ENCODE peak calls at places on chromosome 3, in ten cellular contexts. One of them, this sample, is unnamed. For H3K9me3, the result is how much of the 10 kb centered on the place peaks cover.

GRCh38 chr3:157611176-157611575 is 108.0 kb upstream of the VEPH1 start:
- DNase-seq in ovary: no peak
- DNase-seq in heart left ventricle: no peak
- DNase-seq in adrenal gland: no peak
- DNase-seq in A549: no peak
- DNase-seq in thyroid gland: no peak
- DNase-seq in HCT116: no peak
- DNase-seq in esophagus squamous epithelium: no peak
- DNase-seq in sigmoid colon: no peak
- DNase-seq in stomach: no peak
- DNase-seq in this sample: no peak

GRCh38 chr3:11385329-11385728 is 113.1 kb downstream of the ATG7 start:
- DNase-seq in esophagus squamous epithelium: no peak
- DNase-seq in heart left ventricle: no peak
- DNase-seq in sigmoid colon: no peak
- DNase-seq in HCT116: no peak
- DNase-seq in A549: no peak
- DNase-seq in adrenal gland: no peak
- DNase-seq in thyroid gland: no peak
- DNase-seq in stomach: no peak
- DNase-seq in ovary: no peak
- DNase-seq in this sample: no peak

GRCh38 chr3:196966526-196967401 is 1.9 kb downstream of the PIGZ start:
- DNase-seq in A549: no peak
- DNase-seq in heart left ventricle: no peak
- DNase-seq in ovary: no peak
- DNase-seq in thyroid gland: no peak
- DNase-seq in stomach: no peak
- DNase-seq in esophagus squamous epithelium: no peak
- DNase-seq in adrenal gland: no peak
- DNase-seq in sigmoid colon: no peak
- DNase-seq in HCT116: no peak
- DNase-seq in this sample: no peak

GRCh38 chr3:70868561-70868960 is 556.1 kb upstream of the MDFIC2 start:
- DNase-seq in A549: no peak
- DNase-seq in ovary: no peak
- DNase-seq in adrenal gland: no peak
- DNase-seq in stomach: no peak
- DNase-seq in esophagus squamous epithelium: no peak
- DNase-seq in HCT116: no peak
- DNase-seq in sigmoid colon: no peak
- DNase-seq in heart left ventricle: no peak
- DNase-seq in thyroid gland: no peak
- DNase-seq in this sample: no peak

GRCh38 chr3:122941233-122942206 is 86.0 kb downstream of the SEMA5B start:
- DNase-seq in esophagus squamous epithelium: no peak
- DNase-seq in A549: no peak
- DNase-seq in heart left ventricle: no peak
- DNase-seq in HCT116: no peak
- DNase-seq in adrenal gland: no peak
- DNase-seq in stomach: no peak
- DNase-seq in ovary: no peak
- DNase-seq in thyroid gland: no peak
- DNase-seq in sigmoid colon: no peak
- DNase-seq in this sample: no peak

GRCh38 chr3:56887402-56888025 is 85.8 kb upstream of the ARHGEF3 start:
- DNase-seq in sigmoid colon: no peak
- DNase-seq in HCT116: no peak
- DNase-seq in ovary: no peak
- DNase-seq in adrenal gland: no peak
- DNase-seq in thyroid gland: peak
- DNase-seq in A549: no peak
- DNase-seq in stomach: no peak
- DNase-seq in heart left ventricle: no peak
- DNase-seq in esophagus squamous epithelium: no peak
- DNase-seq in this sample: no peak

GRCh38 chr3:106176734-106177133 is 307.9 kb upstream of the CBLB start:
- DNase-seq in adrenal gland: no peak
- DNase-seq in stomach: no peak
- DNase-seq in esophagus squamous epithelium: no peak
- DNase-seq in sigmoid colon: no peak
- DNase-seq in A549: no peak
- DNase-seq in HCT116: no peak
- DNase-seq in ovary: no peak
- DNase-seq in thyroid gland: no peak
- DNase-seq in heart left ventricle: no peak
- DNase-seq in this sample: no peak

GRCh38 chr3:170062769-170063168 is 25.0 kb downstream of the GPR160 start:
- DNase-seq in sigmoid colon: no peak
- DNase-seq in thyroid gland: no peak
- DNase-seq in heart left ventricle: no peak
- DNase-seq in ovary: no peak
- DNase-seq in stomach: no peak
- DNase-seq in esophagus squamous epithelium: no peak
- DNase-seq in A549: no peak
- DNase-seq in HCT116: no peak
- DNase-seq in adrenal gland: no peak
- DNase-seq in this sample: no peak

GRCh38 chr3:146326875-146327543 is 76.1 kb upstream of the PLSCR4 start:
- DNase-seq in sigmoid colon: peak
- DNase-seq in heart left ventricle: no peak
- DNase-seq in esophagus squamous epithelium: no peak
- DNase-seq in HCT116: peak
- DNase-seq in adrenal gland: peak
- DNase-seq in thyroid gland: peak
- DNase-seq in stomach: peak
- DNase-seq in A549: peak
- DNase-seq in ovary: peak
- DNase-seq in this sample: no peak

GRCh38 chr3:69082805-69083204 is 1.9 kb upstream of the ARL6IP5 start:
- DNase-seq in heart left ventricle: no peak
- DNase-seq in sigmoid colon: no peak
- DNase-seq in adrenal gland: no peak
- DNase-seq in esophagus squamous epithelium: no peak
- DNase-seq in thyroid gland: peak
- DNase-seq in HCT116: no peak
- DNase-seq in stomach: peak
- DNase-seq in ovary: no peak
- DNase-seq in A549: peak
- DNase-seq in this sample: no peak

GRCh38 chr3:169526246-169526645 is 137.3 kb downstream of the MECOM start:
- DNase-seq in adrenal gland: no peak
- DNase-seq in ovary: no peak
- DNase-seq in stomach: no peak
- DNase-seq in A549: no peak
- DNase-seq in sigmoid colon: no peak
- DNase-seq in esophagus squamous epithelium: no peak
- DNase-seq in HCT116: no peak
- DNase-seq in heart left ventricle: no peak
- DNase-seq in thyroid gland: no peak
- DNase-seq in this sample: no peak

GRCh38 chr3:10108091-10108490 is at the start of gene FANCD2OS:
- DNase-seq in heart left ventricle: no peak
- DNase-seq in thyroid gland: no peak
- DNase-seq in stomach: no peak
- DNase-seq in A549: no peak
- DNase-seq in HCT116: no peak
- DNase-seq in sigmoid colon: no peak
- DNase-seq in adrenal gland: no peak
- DNase-seq in ovary: no peak
- DNase-seq in esophagus squamous epithelium: no peak
- DNase-seq in this sample: no peak

GRCh38 chr3:195906865-195907729 is 1.3 kb downstream of the TNK2 start:
- DNase-seq in HCT116: no peak
- DNase-seq in heart left ventricle: no peak
- DNase-seq in ovary: no peak
- DNase-seq in thyroid gland: peak
- DNase-seq in adrenal gland: peak
- DNase-seq in esophagus squamous epithelium: no peak
- DNase-seq in sigmoid colon: peak
- DNase-seq in stomach: peak
- DNase-seq in A549: no peak
- DNase-seq in this sample: no peak
- H3K4me3 ChIP-seq in HCT116: peak
- H3K4me3 ChIP-seq in heart left ventricle: peak
- H3K4me3 ChIP-seq in ovary: peak
- H3K4me3 ChIP-seq in thyroid gland: no peak
- H3K4me3 ChIP-seq in adrenal gland: peak
- H3K4me3 ChIP-seq in esophagus squamous epithelium: peak
- H3K4me3 ChIP-seq in sigmoid colon: no peak
- H3K4me3 ChIP-seq in stomach: peak
- H3K4me3 ChIP-seq in A549: no peak
- H3K4me3 ChIP-seq in this sample: peak

DNA sequence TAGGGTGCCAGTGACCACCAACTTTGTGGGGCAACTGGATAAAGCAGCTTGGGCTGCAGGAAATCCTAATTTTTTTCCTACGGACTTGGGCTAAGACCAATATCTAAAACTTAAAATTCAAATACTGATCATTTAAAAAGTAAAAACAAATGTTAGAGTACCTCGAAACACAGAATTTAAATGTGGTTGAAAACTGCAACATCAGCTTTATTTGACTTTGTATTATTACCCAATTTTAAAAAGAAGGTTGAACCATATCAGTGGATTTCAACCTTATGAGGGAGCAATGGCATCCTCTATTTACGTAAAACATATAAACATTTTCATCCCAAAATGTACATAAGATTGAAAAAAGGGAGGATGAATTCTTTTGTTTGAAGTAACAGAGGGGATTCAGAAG is 26.2 kb downstream of the CFAP20DC start:
- DNase-seq in esophagus squamous epithelium: no peak
- DNase-seq in stomach: no peak
- DNase-seq in sigmoid colon: no peak
- DNase-seq in adrenal gland: no peak
- DNase-seq in HCT116: no peak
- DNase-seq in A549: no peak
- DNase-seq in thyroid gland: no peak
- DNase-seq in heart left ventricle: no peak
- DNase-seq in ovary: no peak
- DNase-seq in this sample: no peak
- H3K9me3 ChIP-seq in esophagus squamous epithelium: under half
- H3K9me3 ChIP-seq in stomach: under half
- H3K9me3 ChIP-seq in sigmoid colon: under half
- H3K9me3 ChIP-seq in adrenal gland: under half
- H3K9me3 ChIP-seq in HCT116: under half
- H3K9me3 ChIP-seq in A549: under half
- H3K9me3 ChIP-seq in thyroid gland: under half
- H3K9me3 ChIP-seq in heart left ventricle: under half
- H3K9me3 ChIP-seq in ovary: under half
- H3K9me3 ChIP-seq in this sample: under half

GRCh38 chr3:129622933-129623332 is 16.5 kb upstream of the PLXND1 start:
- DNase-seq in esophagus squamous epithelium: no peak
- DNase-seq in thyroid gland: no peak
- DNase-seq in sigmoid colon: no peak
- DNase-seq in adrenal gland: peak
- DNase-seq in A549: no peak
- DNase-seq in ovary: no peak
- DNase-seq in heart left ventricle: peak
- DNase-seq in HCT116: no peak
- DNase-seq in stomach: no peak
- DNase-seq in this sample: no peak

GRCh38 chr3:129624347-129625070 is 18.0 kb upstream of the PLXND1 start:
- DNase-seq in stomach: no peak
- DNase-seq in HCT116: no peak
- DNase-seq in sigmoid colon: peak
- DNase-seq in ovary: no peak
- DNase-seq in heart left ventricle: peak
- DNase-seq in thyroid gland: no peak
- DNase-seq in A549: no peak
- DNase-seq in adrenal gland: peak
- DNase-seq in esophagus squamous epithelium: no peak
- DNase-seq in this sample: no peak

GRCh38 chr3:129625071-129625874 is 18.8 kb upstream of the PLXND1 start:
- DNase-seq in A549: no peak
- DNase-seq in thyroid gland: no peak
- DNase-seq in esophagus squamous epithelium: no peak
- DNase-seq in adrenal gland: peak
- DNase-seq in stomach: no peak
- DNase-seq in sigmoid colon: peak
- DNase-seq in HCT116: no peak
- DNase-seq in heart left ventricle: peak
- DNase-seq in ovary: peak
- DNase-seq in this sample: no peak

GRCh38 chr3:129622418-129622872 is 16.0 kb upstream of the PLXND1 start:
- DNase-seq in esophagus squamous epithelium: no peak
- DNase-seq in thyroid gland: no peak
- DNase-seq in sigmoid colon: peak
- DNase-seq in heart left ventricle: peak
- DNase-seq in stomach: no peak
- DNase-seq in A549: no peak
- DNase-seq in HCT116: no peak
- DNase-seq in ovary: no peak
- DNase-seq in adrenal gland: peak
- DNase-seq in this sample: no peak

GRCh38 chr3:129623447-129624118 is 17.1 kb upstream of the PLXND1 start:
- DNase-seq in esophagus squamous epithelium: no peak
- DNase-seq in adrenal gland: peak
- DNase-seq in sigmoid colon: peak
- DNase-seq in thyroid gland: peak
- DNase-seq in HCT116: no peak
- DNase-seq in ovary: peak
- DNase-seq in stomach: peak
- DNase-seq in A549: peak
- DNase-seq in heart left ventricle: peak
- DNase-seq in this sample: no peak
- TF ChIP-seq POLR2A in esophagus squamous epithelium: no peak
- TF ChIP-seq POLR2A in adrenal gland: no peak
- TF ChIP-seq POLR2A in sigmoid colon: no peak
- TF ChIP-seq POLR2A in thyroid gland: no peak
- TF ChIP-seq POLR2A in HCT116: no peak
- TF ChIP-seq POLR2A in ovary: no peak
- TF ChIP-seq POLR2A in stomach: no peak
- TF ChIP-seq POLR2A in A549: no peak
- TF ChIP-seq POLR2A in heart left ventricle: no peak
- TF ChIP-seq POLR2A in this sample: no peak

GRCh38 chr3:107430214-107431047 is 53.2 kb downstream of the CCDC54 start:
- DNase-seq in sigmoid colon: no peak
- DNase-seq in A549: peak
- DNase-seq in thyroid gland: peak
- DNase-seq in esophagus squamous epithelium: no peak
- DNase-seq in stomach: no peak
- DNase-seq in ovary: peak
- DNase-seq in HCT116: no peak
- DNase-seq in heart left ventricle: no peak
- DNase-seq in adrenal gland: peak
- DNase-seq in this sample: no peak
- H3K4me3 ChIP-seq in sigmoid colon: peak
- H3K4me3 ChIP-seq in A549: peak
- H3K4me3 ChIP-seq in thyroid gland: peak
- H3K4me3 ChIP-seq in esophagus squamous epithelium: peak
- H3K4me3 ChIP-seq in stomach: peak
- H3K4me3 ChIP-seq in ovary: peak
- H3K4me3 ChIP-seq in HCT116: peak
- H3K4me3 ChIP-seq in heart left ventricle: peak
- H3K4me3 ChIP-seq in adrenal gland: peak
- H3K4me3 ChIP-seq in this sample: peak

DNA sequence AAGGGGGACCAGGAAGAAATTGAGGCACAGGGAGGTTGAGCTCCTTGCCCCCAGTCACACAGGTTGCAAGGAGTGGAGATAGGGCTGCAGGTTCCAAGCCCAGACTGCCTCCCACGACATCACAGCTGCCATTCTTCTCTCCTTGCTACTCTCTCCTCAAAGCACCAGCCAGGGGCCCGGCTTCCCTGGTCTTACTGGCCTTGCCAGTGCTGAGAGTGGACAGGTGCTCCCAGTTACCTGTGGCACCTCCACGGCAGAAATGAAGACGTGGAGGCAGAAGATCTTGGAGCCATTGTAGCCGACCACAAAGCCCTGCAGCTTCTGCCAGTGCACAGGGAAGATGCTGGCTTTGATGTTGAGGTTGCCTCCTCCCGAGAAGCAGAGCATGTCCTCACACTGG is 17.9 kb upstream of the ACAD9 start:
- DNase-seq in sigmoid colon: no peak
- DNase-seq in esophagus squamous epithelium: no peak
- DNase-seq in thyroid gland: no peak
- DNase-seq in ovary: no peak
- DNase-seq in A549: no peak
- DNase-seq in HCT116: no peak
- DNase-seq in heart left ventricle: no peak
- DNase-seq in stomach: no peak
- DNase-seq in adrenal gland: no peak
- DNase-seq in this sample: no peak
- H3K9me3 ChIP-seq in sigmoid colon: under half
- H3K9me3 ChIP-seq in esophagus squamous epithelium: under half
- H3K9me3 ChIP-seq in thyroid gland: under half
- H3K9me3 ChIP-seq in ovary: under half
- H3K9me3 ChIP-seq in A549: under half
- H3K9me3 ChIP-seq in HCT116: under half
- H3K9me3 ChIP-seq in heart left ventricle: under half
- H3K9me3 ChIP-seq in stomach: under half
- H3K9me3 ChIP-seq in adrenal gland: under half
- H3K9me3 ChIP-seq in this sample: under half